ENCODE peak calls at places on chromosomes 13 and 19, in six cellular contexts. N is HepG2; I is CD8-positive, alpha-beta memory T cell; T is HCT116; P is naive thymus-derived CD4-positive, alpha-beta T cell; K is heart left ventricle. D is an unnamed sample. For H3K4me1, the result is how much of the 10 kb centered on the place peaks cover.

GRCh38 chr13:57633950-57634828 is 2.6 kb downstream of the PCDH17 start:
- DNase-seq in N (no peak), I (no peak), T (no peak), P (no peak), K (peak), D (no peak)

GRCh38 chr13:92806215-92806614 is 420.4 kb upstream of the GPC6 start:
- DNase-seq in N (no peak), I (no peak), T (no peak), P (peak), K (no peak), D (no peak)

GRCh38 chr13:93045836-93046235 is 180.8 kb upstream of the GPC6 start:
- DNase-seq in N (no peak), I (no peak), T (no peak), P (no peak), K (no peak), D (no peak)

GRCh38 chr13:102566513-102566912 is 30.3 kb upstream of the TPP2 start:
- DNase-seq in N (no peak), I (no peak), T (no peak), P (no peak), K (no peak), D (no peak)

GRCh38 chr13:51348069-51348967 is 8.8 kb downstream of the SERPINE3 start:
- DNase-seq in N (no peak), I (no peak), T (no peak), P (no peak), K (no peak), D (no peak)

GRCh38 chr19:29371766-29372415 is 153.9 kb upstream of the VSTM2B start:
- DNase-seq in N (no peak), I (no peak), T (no peak), P (no peak), K (no peak), D (no peak)

GRCh38 chr13:24834902-24835510 is 71.0 kb downstream of the RNF17 start:
- DNase-seq in N (no peak), I (no peak), T (no peak), P (no peak), K (no peak), D (no peak)

GRCh38 chr13:22091222-22091970 is 420.5 kb downstream of the FGF9 start:
- DNase-seq in N (no peak), I (no peak), T (no peak), P (no peak), K (no peak), D (no peak)

GRCh38 chr19:48630289-48631036 is 6.7 kb downstream of the DBP start:
- DNase-seq in N (no peak), I (no peak), T (no peak), P (no peak), K (peak), D (no peak)

GRCh38 chr13:106373304-106373988 is 162.0 kb downstream of the EFNB2 start:
- DNase-seq in N (no peak), I (no peak), T (no peak), P (no peak), K (no peak), D (no peak)

GRCh38 chr13:83515267-83515666 is 367.0 kb downstream of the SLITRK1 start:
- DNase-seq in N (no peak), I (no peak), T (no peak), P (no peak), K (no peak), D (no peak)

GRCh38 chr13:23598371-23598770 is 28.2 kb downstream of the TNFRSF19 start:
- DNase-seq in N (no peak), I (no peak), T (no peak), P (no peak), K (no peak), D (no peak)

GRCh38 chr13:110399801-110400200 is 92.7 kb downstream of the COL4A2 start:
- DNase-seq in N (no peak), I (no peak), T (no peak), P (no peak), K (no peak), D (no peak)

GRCh38 chr13:46389457-46389856 is 2.4 kb upstream of the RUBCNL start:
- DNase-seq in N (no peak), I (no peak), T (no peak), P (no peak), K (no peak), D (no peak)

GRCh38 chr19:582497-583197 is 7.0 kb upstream of the HCN2 start:
- DNase-seq in N (no peak), I (no peak), T (no peak), P (no peak), K (no peak), D (no peak)

GRCh38 chr19:38049105-38049649 is 142.2 kb downstream of the SIPA1L3 start:
- DNase-seq in N (no peak), I (peak), T (no peak), P (peak), K (no peak), D (no peak)

GRCh38 chr13:112182831-112183543 is 116.0 kb downstream of the SOX1 start:
- DNase-seq in N (peak), I (no peak), T (no peak), P (no peak), K (no peak), D (no peak)

GRCh38 chr13:112183544-112184145 is 116.7 kb downstream of the SOX1 start:
- DNase-seq in N (no peak), I (no peak), T (no peak), P (no peak), K (no peak), D (no peak)

GRCh38 chr13:112184261-112184660 is 117.3 kb downstream of the SOX1 start:
- DNase-seq in N (no peak), I (no peak), T (no peak), P (no peak), K (no peak), D (no peak)

GRCh38 chr13:112181336-112182051 is 114.5 kb downstream of the SOX1 start:
- DNase-seq in N (no peak), I (no peak), T (no peak), P (no peak), K (no peak), D (no peak)

DNA sequence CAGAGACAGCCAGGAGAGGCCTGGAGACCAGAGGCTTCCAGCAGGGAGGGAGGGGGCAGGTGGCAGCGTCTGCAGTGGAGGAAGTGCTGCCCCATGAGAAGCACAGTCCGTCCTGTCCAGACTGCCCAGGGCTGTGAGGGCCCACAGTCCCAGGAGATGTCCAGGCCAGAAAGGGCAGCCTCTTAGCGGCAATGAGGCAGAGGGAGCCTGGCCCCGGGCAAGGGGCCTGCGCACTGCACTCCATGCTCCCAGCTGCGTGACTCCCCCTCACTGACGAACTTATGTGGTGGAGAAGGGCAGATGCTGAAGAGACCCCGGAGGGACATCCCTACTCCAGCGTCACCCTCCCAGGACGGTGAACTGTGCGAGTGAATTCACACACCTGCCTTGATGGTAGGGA is 115.3 kb downstream of the SOX1 start:
- DNase-seq in N (no peak), I (no peak), T (no peak), P (no peak), K (no peak), D (no peak)
- H3K27ac ChIP-seq in N (no peak), I (no peak), T (no peak), P (no peak), K (no peak), D (no peak)

GRCh38 chr19:2089001-2089711 is 7.0 kb downstream of the MOB3A start:
- DNase-seq in N (no peak), I (no peak), T (no peak), P (no peak), K (no peak), D (no peak)
- H3K4me1 ChIP-seq in N (half or more), I (half or more), T (under half), P (half or more), K (under half), D (half or more)

DNA sequence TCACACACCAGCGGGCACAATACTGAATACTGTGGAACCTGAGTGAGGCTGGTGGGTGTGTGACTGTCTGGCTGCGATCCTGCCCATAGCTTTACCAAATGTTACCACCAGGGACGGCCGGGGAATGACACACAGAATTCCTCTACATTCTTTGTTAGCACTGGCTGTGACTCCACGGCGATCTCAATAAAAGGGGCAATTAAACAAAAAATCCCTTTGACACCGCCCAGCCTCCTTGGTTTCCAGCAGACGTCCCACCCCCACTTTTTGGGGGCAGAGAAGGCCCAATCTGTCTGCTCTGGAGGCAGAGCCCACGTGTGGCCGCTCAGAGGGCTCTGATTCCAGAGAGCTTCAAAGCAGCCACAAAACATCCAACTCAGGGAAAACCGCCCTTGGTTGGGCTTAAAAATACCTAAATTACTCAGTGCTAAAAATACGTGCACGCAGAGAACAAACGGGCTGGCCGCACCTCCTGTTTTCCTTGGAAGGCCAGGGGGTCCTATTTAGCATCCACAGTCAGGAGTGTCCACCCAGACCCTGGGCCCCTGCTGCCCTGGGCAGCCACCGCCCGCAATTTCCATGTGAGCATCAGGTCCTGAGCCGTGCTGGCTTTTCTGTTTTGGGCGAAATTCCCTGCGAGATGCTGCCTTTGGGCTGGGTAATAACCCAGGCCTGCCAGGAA is 47.8 kb downstream of the GADD45B start:
- DNase-seq in N (no peak), I (no peak), T (no peak), P (no peak), K (no peak), D (peak)
- H3K27ac ChIP-seq in N (peak), I (no peak), T (peak), P (no peak), K (no peak), D (peak)

GRCh38 chr19:44753932-44754742 is 5.6 kb downstream of the BCL3 start:
- DNase-seq in N (no peak), I (peak), T (no peak), P (peak), K (peak), D (peak)
- H3K4me1 ChIP-seq in N (half or more), I (half or more), T (under half), P (under half), K (half or more), D (half or more)

GRCh38 chr13:28327761-28328607 is 166.9 kb downstream of the FLT1 start:
- DNase-seq in N (no peak), I (no peak), T (no peak), P (no peak), K (no peak), D (no peak)

GRCh38 chr13:28326081-28326480 is 168.8 kb downstream of the FLT1 start:
- DNase-seq in N (no peak), I (no peak), T (no peak), P (no peak), K (no peak), D (no peak)

GRCh38 chr13:28322256-28322895 is 172.6 kb downstream of the FLT1 start:
- DNase-seq in N (no peak), I (no peak), T (no peak), P (no peak), K (no peak), D (no peak)

GRCh38 chr13:28324181-28324789 is 170.6 kb downstream of the FLT1 start:
- DNase-seq in N (peak), I (peak), T (peak), P (peak), K (peak), D (no peak)

DNA sequence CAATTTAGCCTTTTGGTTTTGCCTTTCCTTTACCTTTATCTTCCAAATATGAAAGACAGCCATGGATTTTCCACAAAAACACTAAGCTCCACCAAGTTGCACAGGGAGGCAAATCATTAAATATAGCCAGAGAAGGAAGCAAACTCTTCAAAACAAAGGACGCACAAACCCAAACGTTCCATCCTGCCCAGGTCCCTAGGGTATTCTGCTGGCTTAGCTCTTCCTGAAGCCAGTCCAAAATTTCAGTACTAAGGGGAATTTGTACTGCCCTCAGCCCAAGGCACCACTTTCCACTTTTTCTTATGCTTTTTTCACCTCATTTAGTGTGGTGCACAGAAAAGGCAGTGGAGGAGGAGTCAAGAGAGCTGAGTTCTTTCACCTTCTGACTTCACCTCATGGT is 169.9 kb downstream of the FLT1 start:
- DNase-seq in N (no peak), I (no peak), T (no peak), P (no peak), K (no peak), D (no peak)
- H3K27ac ChIP-seq in N (no peak), I (no peak), T (no peak), P (no peak), K (peak), D (no peak)

DNA sequence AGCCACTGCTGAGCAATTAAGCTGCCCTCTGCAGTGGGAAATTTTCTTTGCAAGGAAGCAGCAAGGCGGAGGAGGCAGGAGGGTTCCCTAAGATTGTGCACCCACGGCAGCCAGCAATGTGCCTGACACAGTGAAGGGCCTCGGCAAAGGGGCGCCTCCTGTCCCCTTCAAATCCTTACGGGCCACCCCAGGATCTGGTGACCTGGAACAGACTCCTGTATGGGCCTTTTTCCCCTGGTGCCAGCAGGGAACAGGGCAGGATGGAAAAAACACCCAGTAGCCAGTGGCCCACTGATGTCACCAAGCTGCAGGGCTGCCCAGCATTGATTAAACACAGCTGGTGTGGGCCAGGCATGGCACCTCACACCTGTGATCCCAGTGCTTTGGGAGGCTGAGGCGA is 86.7 kb downstream of the GNG7 start:
- DNase-seq in N (no peak), I (peak), T (no peak), P (no peak), K (no peak), D (no peak)
- H3K4me1 ChIP-seq in N (under half), I (half or more), T (under half), P (under half), K (under half), D (under half)

GRCh38 chr13:103983948-103984347 is 917.7 kb upstream of the SLC10A2 start:
- DNase-seq in N (no peak), I (no peak), T (no peak), P (no peak), K (no peak), D (no peak)
- H3K27ac ChIP-seq in N (no peak), I (no peak), T (no peak), P (no peak), K (no peak), D (no peak)

GRCh38 chr13:41467546-41467945 is 10.2 kb downstream of the RGCC start:
- DNase-seq in N (no peak), I (no peak), T (no peak), P (no peak), K (no peak), D (no peak)
- H3K4me1 ChIP-seq in N (under half), I (half or more), T (under half), P (under half), K (under half), D (under half)

GRCh38 chr19:13027557-13027956 is 32.3 kb downstream of the NFIX start:
- DNase-seq in N (no peak), I (no peak), T (no peak), P (no peak), K (no peak), D (no peak)
- H3K27ac ChIP-seq in N (peak), I (no peak), T (no peak), P (no peak), K (peak), D (peak)

GRCh38 chr19:1955171-1956142 is 14.5 kb downstream of the CSNK1G2 start:
- DNase-seq in N (no peak), I (no peak), T (no peak), P (no peak), K (no peak), D (no peak)
- H3K4me1 ChIP-seq in N (under half), I (under half), T (under half), P (under half), K (under half), D (under half)